ENCODE peak calls at places on chromosomes 6 and 20, in seven cellular contexts. O is aorta; D is D721Med; A is stimulated activated CD4-positive, alpha-beta T cell treated with anti-CD3 and anti-CD28 coated beads, Interleukin-15, amount 100 ng/mL, for 1 hour; U is anterior cingulate cortex; K is NCI-H2029; H is mucosa of descending colon. P is an unnamed sample.

GRCh38 chr6:157789861-157790260 is 33.2 kb upstream of the SNX9 start:
- DNase-seq in O (no peak), D (no peak), A (no peak), U (no peak), K (peak), H (no peak), P (peak)

GRCh38 chr6:1368940-1369339 is 20.4 kb upstream of the FOXF2 start:
- DNase-seq in O (no peak), D (no peak), A (no peak), U (no peak), K (no peak), H (no peak), P (peak)

GRCh38 chr20:63393566-63393965 is 32.4 kb upstream of the CHRNA4 start:
- DNase-seq in O (no peak), D (no peak), A (no peak), U (no peak), K (no peak), H (no peak), P (no peak)

GRCh38 chr6:124073021-124073420 is 269.4 kb downstream of the NKAIN2 start:
- DNase-seq in O (no peak), D (no peak), A (no peak), U (no peak), K (no peak), H (no peak), P (peak)

GRCh38 chr6:14957355-14958059 is 288.4 kb upstream of the JARID2 start:
- DNase-seq in O (no peak), D (no peak), A (no peak), U (no peak), K (no peak), H (no peak), P (no peak)

GRCh38 chr6:44128020-44128917 is 915 bp downstream of the TMEM63B start:
- DNase-seq in O (peak), D (no peak), A (no peak), U (peak), K (no peak), H (peak), P (peak)

GRCh38 chr20:2756056-2756611 is 44.3 kb downstream of the CPXM1 start:
- DNase-seq in O (no peak), D (no peak), A (no peak), U (no peak), K (no peak), H (no peak), P (peak)

GRCh38 chr20:23507346-23507745 is 16.4 kb downstream of the CST8 start:
- DNase-seq in O (no peak), D (no peak), A (no peak), U (no peak), K (no peak), H (no peak), P (peak)

GRCh38 chr6:40634429-40634828 is 47.3 kb upstream of the LRFN2 start:
- DNase-seq in O (no peak), D (no peak), A (no peak), U (no peak), K (peak), H (no peak), P (peak)

GRCh38 chr20:38209736-38210405 is 44.8 kb upstream of the TGM2 start:
- DNase-seq in O (no peak), D (no peak), A (no peak), U (no peak), K (no peak), H (no peak), P (no peak)

GRCh38 chr20:63226020-63226943 is 9.4 kb upstream of the BIRC7 start:
- DNase-seq in O (no peak), D (no peak), A (no peak), U (no peak), K (no peak), H (no peak), P (no peak)

GRCh38 chr6:111921108-111921507 is 47.9 kb upstream of the FYN start:
- DNase-seq in O (no peak), D (no peak), A (no peak), U (no peak), K (no peak), H (no peak), P (no peak)

GRCh38 chr6:17972074-17972966 is 15.1 kb downstream of the KIF13A start:
- DNase-seq in O (no peak), D (no peak), A (no peak), U (no peak), K (no peak), H (no peak), P (peak)

GRCh38 chr6:152368761-152369624 is 268.2 kb downstream of the SYNE1 start:
- DNase-seq in O (no peak), D (no peak), A (no peak), U (peak), K (no peak), H (peak), P (peak)

GRCh38 chr6:36130672-36131516 is 581 bp downstream of the MAPK13 start:
- DNase-seq in O (no peak), D (no peak), A (no peak), U (no peak), K (peak), H (peak), P (peak)

GRCh38 chr20:37519508-37520416 is 1.3 kb upstream of the NNAT start:
- DNase-seq in O (no peak), D (no peak), A (no peak), U (no peak), K (peak), H (no peak), P (peak)

GRCh38 chr6:43966806-43967575 is 160.3 kb downstream of the MRPL14 start:
- DNase-seq in O (no peak), D (no peak), A (no peak), U (no peak), K (no peak), H (no peak), P (no peak)

GRCh38 chr6:124684621-124685020 is 277.6 kb upstream of the RNF217 start:
- DNase-seq in O (no peak), D (no peak), A (no peak), U (no peak), K (no peak), H (no peak), P (no peak)

GRCh38 chr6:87789198-87789899 is 87.3 kb upstream of the AKIRIN2 start:
- DNase-seq in O (no peak), D (no peak), A (no peak), U (no peak), K (no peak), H (no peak), P (no peak)

GRCh38 chr20:3768342-3769130 is 983 bp upstream of the ADISSP start:
- DNase-seq in O (peak), D (peak), A (peak), U (peak), K (peak), H (peak), P (peak)

GRCh38 chr6:77353129-77353528 is 110.2 kb downstream of the HTR1B start:
- DNase-seq in O (no peak), D (no peak), A (no peak), U (no peak), K (no peak), H (no peak), P (no peak)

GRCh38 chr20:46213946-46214830 is 94.1 kb downstream of the CDH22 start:
- DNase-seq in O (peak), D (no peak), A (no peak), U (no peak), K (no peak), H (no peak), P (no peak)

GRCh38 chr6:69584913-69585729 is 211.7 kb downstream of the LMBRD1 start:
- DNase-seq in O (no peak), D (no peak), A (no peak), U (no peak), K (no peak), H (no peak), P (peak)

GRCh38 chr20:38299963-38300362 is 4.0 kb upstream of the BPI start:
- DNase-seq in O (no peak), D (no peak), A (no peak), U (no peak), K (peak), H (no peak), P (peak)

GRCh38 chr6:105900120-105900937 is 185.8 kb upstream of the PRDM1 start:
- DNase-seq in O (no peak), D (no peak), A (no peak), U (no peak), K (no peak), H (no peak), P (no peak)

GRCh38 chr6:36216559-36216958 is 20.0 kb downstream of the BRPF3 start:
- DNase-seq in O (no peak), D (no peak), A (no peak), U (no peak), K (no peak), H (no peak), P (no peak)

GRCh38 chr20:61948586-61949362 is 116.9 kb downstream of the TAF4 start:
- DNase-seq in O (peak), D (no peak), A (no peak), U (no peak), K (no peak), H (peak), P (no peak)

GRCh38 chr20:62069741-62070216 is 4.1 kb upstream of the TAF4 start:
- DNase-seq in O (no peak), D (no peak), A (no peak), U (no peak), K (no peak), H (peak), P (peak)

GRCh38 chr6:169429001-169429400 is 175.4 kb upstream of the THBS2 start:
- DNase-seq in O (no peak), D (no peak), A (no peak), U (no peak), K (no peak), H (no peak), P (no peak)

GRCh38 chr6:160132776-160133338 is 11.2 kb downstream of the SLC22A1 start:
- DNase-seq in O (no peak), D (no peak), A (no peak), U (no peak), K (no peak), H (no peak), P (no peak)

P was measured in left kidney.